ENCODE peak calls at places on chromosome X, in four cellular contexts. One of them, this sample, is unnamed.
A peak's percentile ranks its signal among the peaks of the same experiment; 100 is the strongest.

GRCh38 chrX:155262970-155263754 is 1.1 kb downstream of the RAB39B start:
- DNase-seq in IMR-90: no peak
- DNase-seq in PC-3: no peak
- DNase-seq in WERI-Rb-1: no peak
- DNase-seq in this sample: no peak

GRCh38 chrX:38312436-38312835 is 14.9 kb downstream of the RPGR start:
- DNase-seq in WERI-Rb-1: no peak
- DNase-seq in PC-3: peak; percentile 92
- DNase-seq in IMR-90: peak; percentile 84
- DNase-seq in this sample: no peak

GRCh38 chrX:68490644-68491043 is 8.2 kb upstream of the YIPF6 start:
- DNase-seq in PC-3: peak; percentile 62
- DNase-seq in WERI-Rb-1: peak; percentile 22
- DNase-seq in IMR-90: peak; percentile 14
- DNase-seq in this sample: no peak

GRCh38 chrX:110732274-110732673 is 63.3 kb downstream of the CHRDL1 start:
- DNase-seq in IMR-90: no peak
- DNase-seq in PC-3: no peak
- DNase-seq in WERI-Rb-1: peak; percentile 53
- DNase-seq in this sample: no peak

GRCh38 chrX:22110729-22111494 is 78.8 kb downstream of the PHEX start:
- DNase-seq in WERI-Rb-1: no peak
- DNase-seq in PC-3: peak; percentile 6
- DNase-seq in IMR-90: peak; percentile 40
- DNase-seq in this sample: no peak

GRCh38 chrX:124388562-124388961 is 42.2 kb downstream of the SH2D1A start:
- DNase-seq in PC-3: peak; percentile 64
- DNase-seq in IMR-90: peak; percentile 49
- DNase-seq in WERI-Rb-1: peak; percentile 34
- DNase-seq in this sample: no peak

GRCh38 chrX:84216406-84216805 is 28.4 kb upstream of the RPS6KA6 start:
- DNase-seq in IMR-90: no peak
- DNase-seq in PC-3: no peak
- DNase-seq in WERI-Rb-1: no peak
- DNase-seq in this sample: no peak

GRCh38 chrX:153400146-153401132 is 711 bp downstream of the PNMA6E start:
- DNase-seq in PC-3: peak; percentile 49
- DNase-seq in IMR-90: no peak
- DNase-seq in WERI-Rb-1: peak; percentile 82
- DNase-seq in this sample: no peak

GRCh38 chrX:53086464-53086863 is 4.3 kb downstream of the TSPYL2 start:
- DNase-seq in WERI-Rb-1: no peak
- DNase-seq in IMR-90: no peak
- DNase-seq in PC-3: no peak
- DNase-seq in this sample: peak; percentile 74

GRCh38 chrX:154352466-154352865 is 22.0 kb downstream of the FLNA start:
- DNase-seq in WERI-Rb-1: no peak
- DNase-seq in PC-3: no peak
- DNase-seq in IMR-90: no peak
- DNase-seq in this sample: no peak

GRCh38 chrX:139890991-139891700 is 41.7 kb downstream of the ATP11C start:
- DNase-seq in IMR-90: peak; percentile 88
- DNase-seq in WERI-Rb-1: no peak
- DNase-seq in PC-3: peak; percentile 83
- DNase-seq in this sample: no peak

GRCh38 chrX:44765556-44765955 is 78.3 kb upstream of the DUSP21 start:
- DNase-seq in WERI-Rb-1: no peak
- DNase-seq in PC-3: no peak
- DNase-seq in IMR-90: no peak
- DNase-seq in this sample: no peak

GRCh38 chrX:10984213-10984612 is 126.9 kb upstream of the HCCS start:
- DNase-seq in IMR-90: no peak
- DNase-seq in WERI-Rb-1: no peak
- DNase-seq in PC-3: no peak
- DNase-seq in this sample: no peak

GRCh38 chrX:72621619-72622485 is 49.2 kb upstream of the HDAC8 start:
- DNase-seq in IMR-90: peak; percentile 61
- DNase-seq in WERI-Rb-1: no peak
- DNase-seq in PC-3: peak; percentile 88
- DNase-seq in this sample: no peak

GRCh38 chrX:30317308-30317707 is 8.1 kb upstream of the NR0B1 start:
- DNase-seq in PC-3: no peak
- DNase-seq in WERI-Rb-1: no peak
- DNase-seq in IMR-90: no peak
- DNase-seq in this sample: no peak

DNA sequence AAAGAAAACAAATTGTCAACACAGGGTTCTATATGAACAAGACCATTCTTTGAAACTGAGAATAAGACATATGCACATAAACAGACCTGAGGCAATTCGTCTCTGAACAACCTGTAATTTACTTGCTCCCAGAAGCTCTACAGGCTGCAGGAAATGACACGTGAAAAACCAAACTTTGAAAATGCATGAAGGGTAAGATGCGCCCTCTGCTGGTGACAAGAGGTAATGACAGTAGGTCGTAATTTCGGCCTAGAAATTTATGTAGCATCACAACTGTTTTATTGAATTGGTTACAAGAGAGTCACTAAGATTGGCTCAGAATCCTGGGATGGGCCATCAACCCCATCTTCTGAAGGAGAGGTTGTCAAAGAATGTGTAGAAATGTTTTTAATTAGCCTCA is 276.5 kb downstream of the PPP4R3C start:
- DNase-seq in PC-3: peak; percentile 50
- DNase-seq in IMR-90: peak; percentile 28
- DNase-seq in WERI-Rb-1: peak; percentile 37
- DNase-seq in this sample: no peak
- H3K4me3 ChIP-seq in PC-3: no peak overlapping the region
- H3K4me3 ChIP-seq in IMR-90: no peak overlapping the region
- H3K4me3 ChIP-seq in WERI-Rb-1: no peak overlapping the region
- H3K4me3 ChIP-seq in this sample: no peak overlapping the region

GRCh38 chrX:40647307-40648197 is at the start of gene CXorf38:
- DNase-seq in PC-3: peak; percentile 94
- DNase-seq in IMR-90: peak; percentile 83
- DNase-seq in WERI-Rb-1: peak; percentile 95
- DNase-seq in this sample: peak; percentile 92

GRCh38 chrX:40652664-40653063 is 5.3 kb upstream of the CXorf38 start:
- DNase-seq in WERI-Rb-1: no peak
- DNase-seq in IMR-90: no peak
- DNase-seq in PC-3: no peak
- DNase-seq in this sample: no peak

GRCh38 chrX:40651620-40652223 is 4.4 kb upstream of the CXorf38 start:
- DNase-seq in WERI-Rb-1: peak; percentile 63
- DNase-seq in IMR-90: peak; percentile 65
- DNase-seq in PC-3: peak; percentile 69
- DNase-seq in this sample: no peak

GRCh38 chrX:40653535-40653934 is 6.2 kb upstream of the CXorf38 start:
- DNase-seq in WERI-Rb-1: no peak
- DNase-seq in IMR-90: no peak
- DNase-seq in PC-3: no peak
- DNase-seq in this sample: no peak
- H3K27ac ChIP-seq in WERI-Rb-1: no peak overlapping the region
- H3K27ac ChIP-seq in IMR-90: no peak overlapping the region
- H3K27ac ChIP-seq in PC-3: no peak overlapping the region
- H3K27ac ChIP-seq in this sample: no peak overlapping the region

GRCh38 chrX:39492495-39493162 is 605.1 kb downstream of the BCOR start:
- DNase-seq in PC-3: no peak
- DNase-seq in IMR-90: no peak
- DNase-seq in WERI-Rb-1: no peak
- DNase-seq in this sample: no peak
- H3K4me3 ChIP-seq in PC-3: no peak overlapping the region
- H3K4me3 ChIP-seq in IMR-90: no peak overlapping the region
- H3K4me3 ChIP-seq in WERI-Rb-1: no peak overlapping the region
- H3K4me3 ChIP-seq in this sample: no peak overlapping the region

GRCh38 chrX:108198420-108198819 is 106.8 kb downstream of the ATG4A start:
- DNase-seq in WERI-Rb-1: no peak
- DNase-seq in IMR-90: no peak
- DNase-seq in PC-3: no peak
- DNase-seq in this sample: no peak

GRCh38 chrX:108203540-108203939 is 112.0 kb downstream of the ATG4A start:
- DNase-seq in IMR-90: no peak
- DNase-seq in PC-3: peak; percentile 53
- DNase-seq in WERI-Rb-1: no peak
- DNase-seq in this sample: no peak

GRCh38 chrX:108199691-108200090 is 108.1 kb downstream of the ATG4A start:
- DNase-seq in WERI-Rb-1: peak; percentile 18
- DNase-seq in IMR-90: peak; percentile 22
- DNase-seq in PC-3: peak; percentile 77
- DNase-seq in this sample: no peak

GRCh38 chrX:108199041-108199440 is 107.5 kb downstream of the ATG4A start:
- DNase-seq in WERI-Rb-1: no peak
- DNase-seq in PC-3: no peak
- DNase-seq in IMR-90: no peak
- DNase-seq in this sample: no peak
- H3K27ac ChIP-seq in WERI-Rb-1: no peak overlapping the region
- H3K27ac ChIP-seq in PC-3: no peak overlapping the region
- H3K27ac ChIP-seq in IMR-90: no peak overlapping the region
- H3K27ac ChIP-seq in this sample: no peak overlapping the region

GRCh38 chrX:1521459-1521956 is 15.5 kb downstream of the P2RY8 start:
- DNase-seq in IMR-90: no peak
- DNase-seq in PC-3: no peak
- DNase-seq in WERI-Rb-1: no peak
- DNase-seq in this sample: no peak
- H3K4me3 ChIP-seq in IMR-90: no peak overlapping the region
- H3K4me3 ChIP-seq in PC-3: no peak overlapping the region
- H3K4me3 ChIP-seq in WERI-Rb-1: no peak overlapping the region
- H3K4me3 ChIP-seq in this sample: no peak overlapping the region

GRCh38 chrX:119234931-119235555 is 1.0 kb upstream of the PGRMC1 start:
- DNase-seq in WERI-Rb-1: no peak
- DNase-seq in IMR-90: no peak
- DNase-seq in PC-3: no peak
- DNase-seq in this sample: no peak
- H3K27ac ChIP-seq in WERI-Rb-1: no peak overlapping the region
- H3K27ac ChIP-seq in IMR-90: no peak overlapping the region
- H3K27ac ChIP-seq in PC-3: no peak overlapping the region
- H3K27ac ChIP-seq in this sample: no peak overlapping the region

DNA sequence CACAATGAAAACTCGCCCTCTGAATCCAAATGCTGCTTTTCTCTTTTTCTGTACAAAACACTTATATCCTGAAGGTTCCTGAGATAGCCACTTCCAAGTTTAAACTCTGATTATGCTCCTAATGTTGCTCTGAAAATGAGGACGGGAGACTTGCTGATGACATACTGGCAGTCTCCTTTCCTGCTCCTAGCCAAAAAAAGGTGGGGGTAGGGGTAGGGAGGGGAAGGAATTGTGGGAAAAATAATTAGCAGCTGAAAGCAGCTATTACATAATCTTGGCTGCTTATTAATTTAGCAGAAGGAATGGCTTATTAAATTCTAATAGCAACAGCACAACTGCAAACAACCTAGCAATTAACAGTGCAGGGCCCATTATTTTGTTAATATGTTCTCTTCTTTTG is 2.0 kb upstream of the AP1S2 start:
- DNase-seq in IMR-90: no peak
- DNase-seq in PC-3: no peak
- DNase-seq in WERI-Rb-1: no peak
- DNase-seq in this sample: no peak
- H3K4me3 ChIP-seq in IMR-90: no peak overlapping the region
- H3K4me3 ChIP-seq in PC-3: no peak overlapping the region
- H3K4me3 ChIP-seq in WERI-Rb-1: no peak overlapping the region
- H3K4me3 ChIP-seq in this sample: no peak overlapping the region

DNA sequence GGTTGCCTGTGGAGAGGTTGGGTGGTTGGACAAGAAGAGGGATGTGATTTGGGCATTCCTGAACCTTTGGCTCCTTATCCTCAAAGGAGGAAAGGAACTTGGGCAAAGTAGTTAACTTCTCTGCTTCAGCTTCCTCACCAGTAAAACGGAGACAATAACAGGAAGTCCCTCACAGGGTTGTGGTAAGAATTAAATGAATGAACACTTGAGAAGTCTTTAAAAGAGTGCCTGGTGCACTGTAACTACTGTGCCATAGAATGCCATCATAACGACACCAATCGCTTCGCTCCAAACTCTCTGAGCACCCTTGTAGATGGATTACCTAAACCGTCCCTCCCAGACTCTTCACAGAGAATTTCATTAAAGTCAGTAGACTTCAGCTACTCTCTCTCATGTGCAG is 10.5 kb downstream of the ZCCHC18 start:
- DNase-seq in IMR-90: no peak
- DNase-seq in PC-3: no peak
- DNase-seq in WERI-Rb-1: no peak
- DNase-seq in this sample: no peak
- H3K27ac ChIP-seq in IMR-90: no peak overlapping the region
- H3K27ac ChIP-seq in PC-3: no peak overlapping the region
- H3K27ac ChIP-seq in WERI-Rb-1: no peak overlapping the region
- H3K27ac ChIP-seq in this sample: no peak overlapping the region

GRCh38 chrX:138709886-138710285 is 1.6 kb downstream of the FGF13 start:
- DNase-seq in WERI-Rb-1: no peak
- DNase-seq in PC-3: no peak
- DNase-seq in IMR-90: no peak
- DNase-seq in this sample: no peak
- H3K4me3 ChIP-seq in WERI-Rb-1: no peak overlapping the region
- H3K4me3 ChIP-seq in PC-3: no peak overlapping the region
- H3K4me3 ChIP-seq in IMR-90: no peak overlapping the region
- H3K4me3 ChIP-seq in this sample: peak overlapping the region; percentile 75